ENCODE peak calls at places on chromosomes 16 and 17, in four cellular contexts. T is adrenal gland, A is heart left ventricle, D is breast epithelium. Q is an unnamed sample. For H3K4me1 and H3K9me3, the result is how much of the 10 kb centered on the place peaks cover.

GRCh38 chr17:59842901-59843652 is 49.7 kb downstream of the TUBD1 start:
- DNase-seq in D (peak), A (no peak), T (peak), Q (peak)

GRCh38 chr17:59830007-59830630 is 62.6 kb downstream of the TUBD1 start:
- DNase-seq in A (no peak), D (no peak), T (no peak), Q (no peak)

GRCh38 chr17:65261152-65261551 is 124.0 kb downstream of the RGS9 start:
- DNase-seq in A (no peak), T (no peak), D (no peak), Q (no peak)

GRCh38 chr16:20610192-20610891 is 34.2 kb upstream of the ACSM2B start:
- DNase-seq in A (no peak), D (no peak), T (no peak), Q (no peak)

GRCh38 chr16:50841081-50841886 is 99.4 kb downstream of the CYLD start:
- DNase-seq in A (no peak), T (peak), D (no peak), Q (no peak)

GRCh38 chr17:37717627-37718382 is 27.1 kb downstream of the HNF1B start:
- DNase-seq in T (no peak), A (no peak), D (no peak), Q (no peak)

GRCh38 chr16:81266680-81267095 is 28.2 kb downstream of the BCO1 start:
- DNase-seq in T (no peak), D (no peak), A (no peak), Q (peak)

GRCh38 chr16:31148281-31148728 is 1.6 kb downstream of the PRSS36 start:
- DNase-seq in T (no peak), D (peak), A (no peak), Q (no peak)

GRCh38 chr16:89061086-89061485 is 32.6 kb upstream of the ACSF3 start:
- DNase-seq in D (no peak), T (no peak), A (no peak), Q (no peak)

GRCh38 chr16:84368327-84368996 is at the start of gene ATP2C2:
- DNase-seq in T (no peak), A (no peak), D (peak), Q (peak)

GRCh38 chr16:4936181-4936990 is 562 bp downstream of the PPL start:
- DNase-seq in T (no peak), D (peak), A (no peak), Q (peak)
- TF ChIP-seq CTCF in T (no peak), D (peak), A (no peak), Q (peak)

GRCh38 chr17:48553837-48554236 is 8.9 kb upstream of the HOXB2 start:
- DNase-seq in A (no peak), T (no peak), D (no peak), Q (peak)

GRCh38 chr17:48556534-48557401 is 11.9 kb upstream of the HOXB2 start:
- DNase-seq in D (no peak), A (no peak), T (no peak), Q (peak)

GRCh38 chr17:48554412-48555090 is 9.6 kb upstream of the HOXB2 start:
- DNase-seq in T (no peak), D (no peak), A (no peak), Q (peak)

GRCh38 chr17:48555616-48556533 is 11.0 kb upstream of the HOXB2 start:
- DNase-seq in A (no peak), T (no peak), D (no peak), Q (peak)

DNA sequence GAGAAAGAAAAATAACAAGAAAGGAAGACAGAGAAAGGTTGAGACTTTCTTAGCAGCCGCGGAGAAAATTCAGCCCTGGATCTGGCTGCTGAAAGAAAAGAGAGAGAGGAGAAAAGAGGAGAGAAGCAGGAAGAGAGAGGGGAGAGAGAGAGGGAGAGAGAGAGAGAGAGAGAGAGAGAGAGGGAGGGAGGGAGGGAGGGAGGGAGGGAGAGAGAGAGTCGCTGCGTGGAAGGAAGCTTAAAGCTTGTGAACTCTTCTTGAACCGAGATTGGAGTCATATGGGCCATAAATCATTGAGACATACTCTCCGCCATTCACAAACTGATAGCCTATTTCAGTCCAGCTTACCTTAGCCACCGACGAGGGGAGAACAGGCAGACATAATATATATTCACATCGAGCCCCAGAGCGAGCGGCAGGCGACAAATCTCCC is 10.3 kb upstream of the HOXB2 start:
- DNase-seq in T (peak), D (no peak), A (no peak), Q (peak)
- H3K4me1 ChIP-seq in T (under half), D (under half), A (under half), Q (under half)

GRCh38 chr17:17613708-17614114 is 22.2 kb upstream of the PEMT start:
- DNase-seq in D (peak), T (peak), A (peak), Q (peak)
- H3K9me3 ChIP-seq in D (under half), T (under half), A (under half), Q (under half)

GRCh38 chr17:81615401-81615930 is 21.4 kb downstream of the NPLOC4 start:
- DNase-seq in D (no peak), A (no peak), T (peak), Q (no peak)
- TF ChIP-seq CTCF in D (no peak), A (no peak), T (no peak), Q (no peak)

DNA sequence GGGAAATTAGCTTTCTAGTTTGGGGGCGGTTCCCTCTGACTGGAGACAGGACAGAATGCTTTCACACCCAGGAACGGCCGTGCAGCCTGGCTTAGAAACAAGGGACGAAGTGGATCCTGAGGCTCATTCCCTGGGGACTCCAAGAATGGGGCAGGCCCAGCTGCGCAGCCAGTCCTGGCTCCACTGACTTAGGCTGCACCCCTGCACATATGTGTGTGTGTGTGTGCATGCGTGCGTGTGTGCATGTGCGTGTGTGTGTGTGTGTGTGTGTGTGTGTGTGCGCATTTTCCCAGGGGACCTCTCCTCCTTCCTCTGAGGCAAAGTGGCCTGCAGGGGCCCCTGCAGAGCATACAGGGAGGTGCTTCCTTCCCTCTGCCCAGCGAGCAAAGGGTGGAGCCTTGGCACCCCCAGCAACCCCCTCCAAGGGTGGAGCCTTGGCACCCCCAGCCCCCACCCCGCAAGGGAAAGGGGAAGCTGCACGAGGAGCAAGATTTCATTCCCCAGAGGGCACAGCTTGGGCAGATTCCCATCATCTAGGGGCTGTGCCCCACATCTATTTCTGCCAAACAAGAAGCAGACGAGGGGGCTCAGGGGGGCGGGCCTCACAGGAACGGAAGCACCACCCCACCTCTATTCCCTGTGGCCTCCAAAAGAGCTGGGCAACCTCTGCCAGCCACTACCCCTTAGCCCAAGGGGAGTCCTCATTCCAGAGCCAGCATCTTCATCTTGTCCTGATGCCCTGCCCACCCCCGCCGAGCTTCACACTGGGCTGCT is 97.6 kb upstream of the CBX4 start:
- DNase-seq in T (no peak), A (no peak), D (no peak), Q (no peak)
- H3K4me1 ChIP-seq in T (under half), A (under half), D (under half), Q (under half)

GRCh38 chr17:70313031-70313430 is 143.7 kb downstream of the KCNJ2 start:
- DNase-seq in T (no peak), A (no peak), D (no peak), Q (no peak)
- H3K9me3 ChIP-seq in T (under half), A (under half), D (under half), Q (under half)